ENCODE peak calls at places on chromosomes 4 and X, in six cellular contexts. U is EH, C is iPS-NIHi11, K is NCI-H2171 treated with DMSO at 0.1 percent for 48 hours, T is breast epithelium, J is iPS DF 19.7. A is an unnamed sample.

GRCh38 chr4:52982246-52982950 is 120.3 kb downstream of the RASL11B start:
- DNase-seq in T (no peak), U (peak; percentile 65), C (peak; percentile 60), K (peak; percentile 63), J (no peak), A (no peak)

GRCh38 chr4:168569909-168570276 is 73.0 kb downstream of the PALLD start:
- DNase-seq in T (no peak), K (peak; percentile 47), C (no peak), U (no peak), J (no peak), A (no peak)

GRCh38 chr4:61468091-61468720 is 268.1 kb downstream of the ADGRL3 start:
- DNase-seq in T (no peak), J (no peak), C (no peak), K (no peak), U (no peak), A (no peak)

GRCh38 chr4:153488719-153489384 is 22.7 kb downstream of the TMEM131L start:
- DNase-seq in T (no peak), J (no peak), U (no peak), K (no peak), C (no peak), A (no peak)

GRCh38 chr4:6497796-6498195 is 25.4 kb upstream of the PPP2R2C start:
- DNase-seq in U (no peak), C (no peak), K (no peak), T (peak; percentile 14), J (no peak), A (no peak)

GRCh38 chr4:17168571-17168970 is 270.1 kb upstream of the LDB2 start:
- DNase-seq in U (peak; percentile 82), K (no peak), C (peak; percentile 13), J (no peak), T (no peak), A (no peak)

GRCh38 chr4:78650106-78651021 is 98.8 kb downstream of the ANXA3 start:
- DNase-seq in K (no peak), U (peak; percentile 94), C (no peak), J (no peak), T (no peak), A (no peak)

GRCh38 chrX:39067866-39068265 is 266.6 kb downstream of the MID1IP1 start:
- DNase-seq in C (no peak), T (no peak), K (no peak), U (no peak), J (no peak), A (no peak)

GRCh38 chr4:156941940-156942548 is 29.6 kb downstream of the PDGFC start:
- DNase-seq in K (no peak), T (peak; percentile 52), C (peak; percentile 61), J (peak; percentile 33), U (peak; percentile 92), A (peak; percentile 29)

GRCh38 chr4:122614621-122615020 is 6.2 kb downstream of the IL21 start:
- DNase-seq in T (no peak), J (no peak), U (no peak), K (no peak), C (no peak), A (no peak)

GRCh38 chrX:23374291-23374690 is 39.6 kb downstream of the PTCHD1 start:
- DNase-seq in U (no peak), K (no peak), T (no peak), C (no peak), J (no peak), A (no peak)

GRCh38 chr4:2691313-2691712 is 64.8 kb downstream of the TNIP2 start:
- DNase-seq in C (no peak), T (no peak), J (no peak), U (no peak), K (no peak), A (no peak)

GRCh38 chr4:184960505-184960971 is 57.8 kb upstream of the HELT start:
- DNase-seq in C (no peak), T (no peak), J (no peak), U (no peak), K (no peak), A (no peak)

GRCh38 chrX:40474205-40474626 is 106.6 kb upstream of the ATP6AP2 start:
- DNase-seq in U (no peak), J (peak; percentile 72), K (peak; percentile 77), T (peak; percentile 57), C (peak; percentile 73), A (no peak)

GRCh38 chr4:26242451-26242850 is 78.4 kb upstream of the RBPJ start:
- DNase-seq in C (no peak), T (no peak), U (peak; percentile 40), K (no peak), J (no peak), A (no peak)

GRCh38 chrX:17608898-17609297 is 128.4 kb upstream of the SCML1 start:
- DNase-seq in C (no peak), K (no peak), J (no peak), T (no peak), U (no peak), A (no peak)

GRCh38 chr4:182923376-182923775 is 6.2 kb upstream of the DCTD start:
- DNase-seq in C (no peak), U (no peak), J (no peak), T (no peak), K (no peak), A (no peak)

GRCh38 chr4:123343400-123344060 is 53.1 kb upstream of the SPRY1 start:
- DNase-seq in T (no peak), U (no peak), K (no peak), J (no peak), C (no peak), A (no peak)

GRCh38 chr4:122038896-122039295 is 87.0 kb upstream of the TRPC3 start:
- DNase-seq in K (no peak), J (no peak), C (no peak), T (no peak), U (no peak), A (no peak)

GRCh38 chrX:101417981-101418841 is 10.2 kb downstream of the HNRNPH2 start:
- DNase-seq in K (peak; percentile 49), U (peak; percentile 62), J (no peak), C (peak; percentile 56), T (peak; percentile 53), A (no peak)

GRCh38 chrX:27679281-27679680 is 89.1 kb downstream of the DCAF8L2 start:
- DNase-seq in U (no peak), K (no peak), J (no peak), C (no peak), T (no peak), A (no peak)

GRCh38 chr4:98466868-98467599 is 191.4 kb downstream of the TSPAN5 start:
- DNase-seq in C (no peak), J (no peak), K (no peak), U (peak; percentile 40), T (no peak), A (no peak)

GRCh38 chr4:29541757-29542156 is 1178.4 kb upstream of the PCDH7 start:
- DNase-seq in C (no peak), T (no peak), U (no peak), K (no peak), J (no peak), A (no peak)

GRCh38 chr4:11228575-11228974 is 200.1 kb downstream of the HS3ST1 start:
- DNase-seq in J (no peak), K (no peak), T (no peak), C (no peak), U (no peak), A (no peak)

GRCh38 chr4:169005453-169006099 is 4.5 kb downstream of the CBR4 start:
- DNase-seq in C (no peak), U (peak; percentile 39), K (peak; percentile 4), J (no peak), T (no peak), A (no peak)

GRCh38 chr4:85783483-85783882 is 308.5 kb downstream of the ARHGAP24 start:
- DNase-seq in T (no peak), C (no peak), K (no peak), J (no peak), U (peak; percentile 98), A (no peak)

GRCh38 chr4:93359609-93360008 is 468.9 kb upstream of the ATOH1 start:
- DNase-seq in U (no peak), C (no peak), K (no peak), J (no peak), T (no peak), A (no peak)

GRCh38 chr4:100721490-100721889 is 203.7 kb upstream of the EMCN start:
- DNase-seq in C (no peak), K (no peak), T (no peak), U (no peak), J (no peak), A (no peak)

GRCh38 chr4:73221734-73222133 is 36.9 kb downstream of the ANKRD17 start:
- DNase-seq in U (no peak), T (no peak), J (no peak), K (no peak), C (no peak), A (no peak)

GRCh38 chr4:90328558-90328957 is 201.4 kb downstream of the CCSER1 start:
- DNase-seq in J (no peak), T (no peak), U (peak; percentile 3), C (peak; percentile 8), K (peak; percentile 49), A (no peak)

A was measured in iPS DF 6.9.